ENCODE peak calls at places on chromosomes 5 and 9, in seven cellular contexts. One of them, this sample, is unnamed.

GRCh38 chr9:88596376-88596775 is 61.4 kb downstream of the NXNL2 start:
- ATAC-seq in A549: no peak
- ATAC-seq in activated T-cell treated with anti-CD3 and anti-CD28 coated beads, Interleukin-2, amount 50 U/mL, for 4 hours: no peak
- ATAC-seq in left ventricle myocardium superior: no peak
- ATAC-seq in HCT116: no peak
- ATAC-seq in right cardiac atrium: no peak
- ATAC-seq in natural killer cell: no peak
- ATAC-seq in this sample: no peak

GRCh38 chr9:68619636-68620035 is 79.0 kb upstream of the TMEM252 start:
- ATAC-seq in left ventricle myocardium superior: no peak
- ATAC-seq in A549: no peak
- ATAC-seq in activated T-cell treated with anti-CD3 and anti-CD28 coated beads, Interleukin-2, amount 50 U/mL, for 4 hours: no peak
- ATAC-seq in HCT116: no peak
- ATAC-seq in right cardiac atrium: no peak
- ATAC-seq in natural killer cell: no peak
- ATAC-seq in this sample: no peak

GRCh38 chr5:65329266-65329665 is 152.5 kb downstream of the ADAMTS6 start:
- ATAC-seq in right cardiac atrium: no peak
- ATAC-seq in A549: no peak
- ATAC-seq in HCT116: no peak
- ATAC-seq in natural killer cell: no peak
- ATAC-seq in activated T-cell treated with anti-CD3 and anti-CD28 coated beads, Interleukin-2, amount 50 U/mL, for 4 hours: no peak
- ATAC-seq in left ventricle myocardium superior: no peak
- ATAC-seq in this sample: no peak

GRCh38 chr5:154786414-154786813 is 31.2 kb downstream of the LARP1 start:
- ATAC-seq in HCT116: no peak
- ATAC-seq in natural killer cell: no peak
- ATAC-seq in left ventricle myocardium superior: no peak
- ATAC-seq in activated T-cell treated with anti-CD3 and anti-CD28 coated beads, Interleukin-2, amount 50 U/mL, for 4 hours: no peak
- ATAC-seq in A549: no peak
- ATAC-seq in right cardiac atrium: peak
- ATAC-seq in this sample: no peak

GRCh38 chr5:173885481-173886010 is 2.6 kb upstream of the CPEB4 start:
- ATAC-seq in left ventricle myocardium superior: no peak
- ATAC-seq in HCT116: no peak
- ATAC-seq in A549: no peak
- ATAC-seq in natural killer cell: no peak
- ATAC-seq in right cardiac atrium: no peak
- ATAC-seq in activated T-cell treated with anti-CD3 and anti-CD28 coated beads, Interleukin-2, amount 50 U/mL, for 4 hours: no peak
- ATAC-seq in this sample: no peak

GRCh38 chr9:114850871-114851270 is 45.0 kb upstream of the TNFSF15 start:
- ATAC-seq in activated T-cell treated with anti-CD3 and anti-CD28 coated beads, Interleukin-2, amount 50 U/mL, for 4 hours: peak
- ATAC-seq in left ventricle myocardium superior: no peak
- ATAC-seq in A549: no peak
- ATAC-seq in natural killer cell: no peak
- ATAC-seq in right cardiac atrium: no peak
- ATAC-seq in HCT116: no peak
- ATAC-seq in this sample: peak

GRCh38 chr5:82644768-82645167 is 366.6 kb upstream of the RPS23 start:
- ATAC-seq in A549: no peak
- ATAC-seq in HCT116: no peak
- ATAC-seq in natural killer cell: no peak
- ATAC-seq in right cardiac atrium: no peak
- ATAC-seq in left ventricle myocardium superior: no peak
- ATAC-seq in activated T-cell treated with anti-CD3 and anti-CD28 coated beads, Interleukin-2, amount 50 U/mL, for 4 hours: no peak
- ATAC-seq in this sample: no peak

GRCh38 chr5:74250304-74251102 is 390.0 kb downstream of the ENC1 start:
- ATAC-seq in natural killer cell: no peak
- ATAC-seq in activated T-cell treated with anti-CD3 and anti-CD28 coated beads, Interleukin-2, amount 50 U/mL, for 4 hours: no peak
- ATAC-seq in left ventricle myocardium superior: no peak
- ATAC-seq in HCT116: no peak
- ATAC-seq in A549: peak
- ATAC-seq in right cardiac atrium: peak
- ATAC-seq in this sample: peak

GRCh38 chr5:1842026-1842819 is 40.5 kb downstream of the IRX4 start:
- ATAC-seq in right cardiac atrium: no peak
- ATAC-seq in activated T-cell treated with anti-CD3 and anti-CD28 coated beads, Interleukin-2, amount 50 U/mL, for 4 hours: no peak
- ATAC-seq in HCT116: no peak
- ATAC-seq in A549: no peak
- ATAC-seq in left ventricle myocardium superior: no peak
- ATAC-seq in natural killer cell: no peak
- ATAC-seq in this sample: no peak

GRCh38 chr5:171512397-171512796 is 93.0 kb downstream of the FGF18 start:
- ATAC-seq in natural killer cell: no peak
- ATAC-seq in activated T-cell treated with anti-CD3 and anti-CD28 coated beads, Interleukin-2, amount 50 U/mL, for 4 hours: no peak
- ATAC-seq in HCT116: no peak
- ATAC-seq in left ventricle myocardium superior: no peak
- ATAC-seq in A549: no peak
- ATAC-seq in right cardiac atrium: no peak
- ATAC-seq in this sample: no peak

GRCh38 chr5:10310073-10310779 is 2.5 kb upstream of the CMBL start:
- ATAC-seq in natural killer cell: no peak
- ATAC-seq in activated T-cell treated with anti-CD3 and anti-CD28 coated beads, Interleukin-2, amount 50 U/mL, for 4 hours: no peak
- ATAC-seq in left ventricle myocardium superior: no peak
- ATAC-seq in right cardiac atrium: no peak
- ATAC-seq in HCT116: peak
- ATAC-seq in A549: peak
- ATAC-seq in this sample: peak

GRCh38 chr5:66713998-66714397 is 117.8 kb downstream of the MAST4 start:
- ATAC-seq in left ventricle myocardium superior: no peak
- ATAC-seq in activated T-cell treated with anti-CD3 and anti-CD28 coated beads, Interleukin-2, amount 50 U/mL, for 4 hours: no peak
- ATAC-seq in right cardiac atrium: no peak
- ATAC-seq in natural killer cell: no peak
- ATAC-seq in HCT116: no peak
- ATAC-seq in A549: peak
- ATAC-seq in this sample: no peak

GRCh38 chr9:95447660-95448420 is 68.9 kb downstream of the PTCH1 start:
- ATAC-seq in HCT116: no peak
- ATAC-seq in natural killer cell: no peak
- ATAC-seq in A549: peak
- ATAC-seq in right cardiac atrium: no peak
- ATAC-seq in left ventricle myocardium superior: peak
- ATAC-seq in activated T-cell treated with anti-CD3 and anti-CD28 coated beads, Interleukin-2, amount 50 U/mL, for 4 hours: no peak
- ATAC-seq in this sample: no peak

GRCh38 chr9:37390759-37391158 is 31.7 kb upstream of the GRHPR start:
- ATAC-seq in right cardiac atrium: no peak
- ATAC-seq in activated T-cell treated with anti-CD3 and anti-CD28 coated beads, Interleukin-2, amount 50 U/mL, for 4 hours: no peak
- ATAC-seq in natural killer cell: peak
- ATAC-seq in A549: no peak
- ATAC-seq in left ventricle myocardium superior: no peak
- ATAC-seq in HCT116: peak
- ATAC-seq in this sample: no peak

GRCh38 chr5:10505517-10506095 is 58.3 kb upstream of the ANKRD33B start:
- ATAC-seq in activated T-cell treated with anti-CD3 and anti-CD28 coated beads, Interleukin-2, amount 50 U/mL, for 4 hours: no peak
- ATAC-seq in HCT116: no peak
- ATAC-seq in natural killer cell: peak
- ATAC-seq in right cardiac atrium: no peak
- ATAC-seq in A549: no peak
- ATAC-seq in left ventricle myocardium superior: no peak
- ATAC-seq in this sample: no peak

GRCh38 chr5:14870347-14871083 is 1.1 kb downstream of the ANKH start:
- ATAC-seq in activated T-cell treated with anti-CD3 and anti-CD28 coated beads, Interleukin-2, amount 50 U/mL, for 4 hours: peak
- ATAC-seq in left ventricle myocardium superior: peak
- ATAC-seq in HCT116: no peak
- ATAC-seq in natural killer cell: no peak
- ATAC-seq in right cardiac atrium: no peak
- ATAC-seq in A549: no peak
- ATAC-seq in this sample: peak

GRCh38 chr5:73997936-73998335 is 371.9 kb downstream of the ARHGEF28 start:
- ATAC-seq in natural killer cell: no peak
- ATAC-seq in activated T-cell treated with anti-CD3 and anti-CD28 coated beads, Interleukin-2, amount 50 U/mL, for 4 hours: no peak
- ATAC-seq in A549: no peak
- ATAC-seq in left ventricle myocardium superior: no peak
- ATAC-seq in right cardiac atrium: no peak
- ATAC-seq in HCT116: no peak
- ATAC-seq in this sample: no peak

GRCh38 chr5:150429410-150429873 is 16.7 kb upstream of the CD74 start:
- ATAC-seq in A549: no peak
- ATAC-seq in activated T-cell treated with anti-CD3 and anti-CD28 coated beads, Interleukin-2, amount 50 U/mL, for 4 hours: no peak
- ATAC-seq in left ventricle myocardium superior: no peak
- ATAC-seq in right cardiac atrium: peak
- ATAC-seq in natural killer cell: no peak
- ATAC-seq in HCT116: no peak
- ATAC-seq in this sample: no peak

GRCh38 chr5:158212237-158212636 is 353.3 kb upstream of the CLINT1 start:
- ATAC-seq in A549: no peak
- ATAC-seq in right cardiac atrium: no peak
- ATAC-seq in natural killer cell: no peak
- ATAC-seq in activated T-cell treated with anti-CD3 and anti-CD28 coated beads, Interleukin-2, amount 50 U/mL, for 4 hours: no peak
- ATAC-seq in HCT116: no peak
- ATAC-seq in left ventricle myocardium superior: peak
- ATAC-seq in this sample: no peak

GRCh38 chr9:2132484-2133082 is 117.4 kb downstream of the SMARCA2 start:
- ATAC-seq in HCT116: peak
- ATAC-seq in right cardiac atrium: peak
- ATAC-seq in A549: no peak
- ATAC-seq in left ventricle myocardium superior: peak
- ATAC-seq in natural killer cell: no peak
- ATAC-seq in activated T-cell treated with anti-CD3 and anti-CD28 coated beads, Interleukin-2, amount 50 U/mL, for 4 hours: no peak
- ATAC-seq in this sample: peak

This sample was measured in SK-N-SH treated with all-trans-retinoic acid at 6 μM for 48 hours.